ENCODE peak calls at places on chromosome 15, in eight cellular contexts. Y, F, Q, E, Z, I, J and N are unnamed samples.

GRCh38 chr15:66622677-66623076 is 56.9 kb upstream of the LCTL start:
- DNase-seq in Z (no peak), Q (no peak), F (no peak), Y (no peak), J (no peak), I (no peak), E (no peak), N (no peak)

GRCh38 chr15:52164631-52165265 is 26.4 kb downstream of the GNB5 start:
- DNase-seq in I (no peak), F (no peak), Y (no peak), Q (peak; percentile 45), Z (no peak), J (no peak), E (no peak), N (no peak)

GRCh38 chr15:32833323-32833944 is 115.6 kb downstream of the GREM1 start:
- DNase-seq in J (no peak), E (no peak), Z (no peak), Y (no peak), F (no peak), I (no peak), Q (peak; percentile 68), N (no peak)

GRCh38 chr15:27853624-27854455 is 245.3 kb downstream of the OCA2 start:
- DNase-seq in E (no peak), J (no peak), I (no peak), Y (no peak), Z (no peak), Q (no peak), F (no peak), N (no peak)

GRCh38 chr15:72992733-72993321 is 59.4 kb upstream of the NEO1 start:
- DNase-seq in I (no peak), E (no peak), Q (peak; percentile 12), F (no peak), J (no peak), Y (no peak), Z (no peak), N (no peak)

GRCh38 chr15:70243686-70244540 is 146.2 kb upstream of the TLE3 start:
- DNase-seq in E (no peak), Q (no peak), I (no peak), Y (no peak), F (no peak), J (no peak), Z (peak; percentile 30), N (no peak)

GRCh38 chr15:53535886-53536285 is 223.6 kb downstream of the WDR72 start:
- DNase-seq in E (no peak), I (no peak), Q (no peak), Z (no peak), J (no peak), Y (no peak), F (no peak), N (no peak)

GRCh38 chr15:85690546-85691226 is 104.0 kb downstream of the KLHL25 start:
- DNase-seq in E (no peak), F (peak; percentile 53), J (peak; percentile 33), Y (no peak), Z (no peak), I (no peak), Q (no peak), N (no peak)

GRCh38 chr15:89781891-89782618 is 5.9 kb downstream of the MESP2 start:
- DNase-seq in I (no peak), Q (peak; percentile 57), E (no peak), Y (no peak), Z (no peak), J (no peak), F (no peak), N (no peak)

GRCh38 chr15:74399511-74400312 is 32.3 kb upstream of the CYP11A1 start:
- DNase-seq in J (no peak), I (peak; percentile 29), Q (peak; percentile 89), Z (no peak), Y (no peak), E (no peak), F (no peak), N (no peak)

GRCh38 chr15:74750759-74751158 is 2.1 kb downstream of the CYP1A2 start:
- DNase-seq in F (no peak), J (no peak), Q (no peak), I (no peak), Z (no peak), Y (no peak), E (peak; percentile 39), N (no peak)

GRCh38 chr15:69793783-69794451 is 303.8 kb downstream of the TLE3 start:
- DNase-seq in Y (no peak), Q (no peak), Z (no peak), E (no peak), F (no peak), J (no peak), I (no peak), N (no peak)